ENCODE peak calls at places on chromosomes 12 and 14, in seven cellular contexts. One of them, this sample, is unnamed.

GRCh38 chr14:39265032-39265431 is 31.3 kb downstream of the MIA2 start:
- DNase-seq in keratinocyte: no peak
- DNase-seq in PC-3: peak
- DNase-seq in foreskin fibroblast: peak
- DNase-seq in upper lobe of right lung: no peak
- DNase-seq in lower leg skin: no peak
- DNase-seq in A549: peak
- DNase-seq in this sample: no peak

GRCh38 chr14:35122696-35123387 is 490 bp downstream of the PRORP start:
- DNase-seq in upper lobe of right lung: no peak
- DNase-seq in PC-3: peak
- DNase-seq in foreskin fibroblast: peak
- DNase-seq in lower leg skin: no peak
- DNase-seq in keratinocyte: peak
- DNase-seq in A549: no peak
- DNase-seq in this sample: peak

GRCh38 chr12:123966596-123966995 is 6.0 kb downstream of the CCDC92 start:
- DNase-seq in foreskin fibroblast: peak
- DNase-seq in PC-3: no peak
- DNase-seq in keratinocyte: no peak
- DNase-seq in lower leg skin: no peak
- DNase-seq in upper lobe of right lung: no peak
- DNase-seq in A549: no peak
- DNase-seq in this sample: no peak

GRCh38 chr12:20004951-20005350 is 363.4 kb upstream of the PDE3A start:
- DNase-seq in upper lobe of right lung: no peak
- DNase-seq in foreskin fibroblast: no peak
- DNase-seq in PC-3: no peak
- DNase-seq in lower leg skin: no peak
- DNase-seq in A549: no peak
- DNase-seq in keratinocyte: no peak
- DNase-seq in this sample: no peak

GRCh38 chr12:132160671-132161045 is 16.4 kb downstream of the NOC4L start:
- DNase-seq in A549: no peak
- DNase-seq in PC-3: no peak
- DNase-seq in lower leg skin: no peak
- DNase-seq in keratinocyte: no peak
- DNase-seq in upper lobe of right lung: peak
- DNase-seq in foreskin fibroblast: no peak
- DNase-seq in this sample: no peak

GRCh38 chr14:54127526-54127925 is 170.9 kb upstream of the BMP4 start:
- DNase-seq in foreskin fibroblast: no peak
- DNase-seq in lower leg skin: no peak
- DNase-seq in keratinocyte: no peak
- DNase-seq in upper lobe of right lung: no peak
- DNase-seq in PC-3: peak
- DNase-seq in A549: no peak
- DNase-seq in this sample: no peak

GRCh38 chr12:74903522-74903921 is 306.1 kb downstream of the KCNC2 start:
- DNase-seq in keratinocyte: peak
- DNase-seq in A549: peak
- DNase-seq in lower leg skin: no peak
- DNase-seq in foreskin fibroblast: no peak
- DNase-seq in upper lobe of right lung: no peak
- DNase-seq in PC-3: peak
- DNase-seq in this sample: no peak

GRCh38 chr12:78455991-78456390 is 408.6 kb upstream of the SYT1 start:
- DNase-seq in lower leg skin: no peak
- DNase-seq in upper lobe of right lung: no peak
- DNase-seq in foreskin fibroblast: no peak
- DNase-seq in A549: no peak
- DNase-seq in PC-3: no peak
- DNase-seq in keratinocyte: no peak
- DNase-seq in this sample: no peak

DNA sequence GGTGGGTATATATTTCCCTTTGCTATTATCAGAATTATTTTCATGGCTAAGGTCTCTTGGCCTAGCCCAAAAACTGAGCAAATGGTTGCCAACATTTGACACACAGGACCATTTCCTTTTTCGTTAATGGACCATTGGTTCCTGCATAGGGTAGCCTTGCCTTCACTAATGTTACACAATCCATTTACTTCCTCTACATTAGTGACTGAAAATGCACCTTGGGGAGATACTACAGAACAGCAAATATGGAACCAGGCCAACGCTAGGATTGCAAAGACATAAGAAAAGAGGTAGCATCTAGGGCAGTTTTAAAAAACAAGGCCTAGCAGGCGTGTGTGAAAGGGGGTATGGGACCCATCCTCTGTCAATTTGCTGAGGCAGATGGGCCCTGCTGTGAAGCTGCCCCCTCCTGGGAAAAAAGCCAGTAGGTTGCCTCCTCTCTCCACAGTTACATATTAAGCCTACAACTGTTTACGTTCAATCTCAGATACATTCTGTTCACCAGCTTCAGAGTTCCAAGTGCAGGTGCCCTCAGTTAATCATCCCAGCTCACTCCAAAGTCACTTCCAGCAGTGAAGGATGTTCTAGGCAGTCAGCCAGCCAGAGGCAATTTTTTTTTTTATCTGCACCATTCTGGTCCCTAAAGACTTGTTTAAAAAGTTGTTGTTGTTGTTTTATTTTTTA is 15.0 kb downstream of the AQP6 start:
- DNase-seq in A549: no peak
- DNase-seq in PC-3: no peak
- DNase-seq in foreskin fibroblast: no peak
- DNase-seq in keratinocyte: no peak
- DNase-seq in upper lobe of right lung: no peak
- DNase-seq in lower leg skin: no peak
- DNase-seq in this sample: no peak
- TF ChIP-seq CTCF in A549: no peak
- TF ChIP-seq CTCF in PC-3: no peak
- TF ChIP-seq CTCF in foreskin fibroblast: no peak
- TF ChIP-seq CTCF in keratinocyte: no peak
- TF ChIP-seq CTCF in upper lobe of right lung: no peak
- TF ChIP-seq CTCF in lower leg skin: no peak
- TF ChIP-seq CTCF in this sample: no peak

GRCh38 chr12:118050972-118051910 is 9.7 kb downstream of the WSB2 start:
- DNase-seq in upper lobe of right lung: no peak
- DNase-seq in lower leg skin: no peak
- DNase-seq in keratinocyte: no peak
- DNase-seq in foreskin fibroblast: no peak
- DNase-seq in PC-3: no peak
- DNase-seq in A549: no peak
- DNase-seq in this sample: no peak

GRCh38 chr12:118055865-118056773 is 4.9 kb downstream of the WSB2 start:
- DNase-seq in upper lobe of right lung: no peak
- DNase-seq in lower leg skin: no peak
- DNase-seq in A549: peak
- DNase-seq in foreskin fibroblast: no peak
- DNase-seq in keratinocyte: no peak
- DNase-seq in PC-3: peak
- DNase-seq in this sample: no peak

GRCh38 chr12:118055144-118055557 is 5.8 kb downstream of the WSB2 start:
- DNase-seq in A549: peak
- DNase-seq in keratinocyte: no peak
- DNase-seq in PC-3: peak
- DNase-seq in lower leg skin: no peak
- DNase-seq in foreskin fibroblast: no peak
- DNase-seq in upper lobe of right lung: no peak
- DNase-seq in this sample: peak

GRCh38 chr12:118053071-118053985 is 7.7 kb downstream of the WSB2 start:
- DNase-seq in upper lobe of right lung: no peak
- DNase-seq in lower leg skin: no peak
- DNase-seq in A549: no peak
- DNase-seq in PC-3: peak
- DNase-seq in keratinocyte: no peak
- DNase-seq in foreskin fibroblast: peak
- DNase-seq in this sample: no peak

DNA sequence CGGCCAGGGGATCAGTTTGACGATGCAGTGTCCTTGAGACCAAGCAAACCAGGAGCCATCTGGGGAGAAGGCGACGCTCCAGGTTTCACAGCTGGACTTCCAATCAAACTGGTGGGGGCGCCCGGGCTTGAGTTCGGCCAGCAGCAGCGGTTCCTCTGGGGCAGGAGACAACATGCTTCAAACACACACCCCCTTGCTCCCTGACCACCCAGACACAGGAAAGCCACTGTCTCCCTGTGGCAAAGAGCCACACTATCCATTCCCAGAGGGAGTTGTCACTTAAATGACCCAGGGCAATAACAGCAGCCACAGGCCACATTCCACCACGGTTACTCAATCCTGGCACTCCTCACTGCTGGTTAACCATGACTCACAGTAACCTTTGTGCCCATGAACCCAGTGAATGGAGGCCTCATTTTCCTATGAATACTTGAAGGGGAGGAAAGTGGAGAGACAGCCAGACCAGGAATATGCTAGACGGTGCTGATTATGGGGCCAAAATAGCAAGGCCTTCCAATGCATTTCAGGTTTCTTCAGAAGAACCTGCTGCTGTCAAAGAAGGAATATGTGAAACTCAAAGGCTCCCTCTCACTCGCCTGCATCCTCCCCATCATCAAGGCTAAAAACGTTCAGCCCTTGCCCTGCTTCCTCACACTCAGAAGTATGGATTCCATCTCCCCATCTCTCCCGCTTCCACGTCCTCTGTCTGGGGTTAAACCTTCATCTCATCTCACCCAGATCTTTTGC is 8.5 kb downstream of the WSB2 start:
- DNase-seq in A549: peak
- DNase-seq in foreskin fibroblast: peak
- DNase-seq in PC-3: peak
- DNase-seq in keratinocyte: peak
- DNase-seq in lower leg skin: peak
- DNase-seq in upper lobe of right lung: peak
- DNase-seq in this sample: peak
- H3K4me3 ChIP-seq in A549: peak
- H3K4me3 ChIP-seq in foreskin fibroblast: no peak
- H3K4me3 ChIP-seq in PC-3: peak
- H3K4me3 ChIP-seq in keratinocyte: peak
- H3K4me3 ChIP-seq in lower leg skin: no peak
- H3K4me3 ChIP-seq in upper lobe of right lung: no peak
- H3K4me3 ChIP-seq in this sample: no peak

GRCh38 chr14:61491876-61492440 is 170.6 kb downstream of the PRKCH start:
- DNase-seq in upper lobe of right lung: no peak
- DNase-seq in A549: no peak
- DNase-seq in keratinocyte: no peak
- DNase-seq in PC-3: no peak
- DNase-seq in foreskin fibroblast: no peak
- DNase-seq in lower leg skin: no peak
- DNase-seq in this sample: peak

GRCh38 chr14:61491224-61491623 is 169.8 kb downstream of the PRKCH start:
- DNase-seq in upper lobe of right lung: no peak
- DNase-seq in keratinocyte: no peak
- DNase-seq in lower leg skin: no peak
- DNase-seq in foreskin fibroblast: no peak
- DNase-seq in PC-3: peak
- DNase-seq in A549: peak
- DNase-seq in this sample: no peak

GRCh38 chr14:61493996-61494395 is 172.6 kb downstream of the PRKCH start:
- DNase-seq in foreskin fibroblast: no peak
- DNase-seq in A549: no peak
- DNase-seq in upper lobe of right lung: no peak
- DNase-seq in lower leg skin: no peak
- DNase-seq in keratinocyte: no peak
- DNase-seq in PC-3: no peak
- DNase-seq in this sample: no peak

GRCh38 chr14:61493239-61493638 is 171.9 kb downstream of the PRKCH start:
- DNase-seq in A549: peak
- DNase-seq in PC-3: peak
- DNase-seq in upper lobe of right lung: no peak
- DNase-seq in keratinocyte: no peak
- DNase-seq in foreskin fibroblast: peak
- DNase-seq in lower leg skin: no peak
- DNase-seq in this sample: peak

DNA sequence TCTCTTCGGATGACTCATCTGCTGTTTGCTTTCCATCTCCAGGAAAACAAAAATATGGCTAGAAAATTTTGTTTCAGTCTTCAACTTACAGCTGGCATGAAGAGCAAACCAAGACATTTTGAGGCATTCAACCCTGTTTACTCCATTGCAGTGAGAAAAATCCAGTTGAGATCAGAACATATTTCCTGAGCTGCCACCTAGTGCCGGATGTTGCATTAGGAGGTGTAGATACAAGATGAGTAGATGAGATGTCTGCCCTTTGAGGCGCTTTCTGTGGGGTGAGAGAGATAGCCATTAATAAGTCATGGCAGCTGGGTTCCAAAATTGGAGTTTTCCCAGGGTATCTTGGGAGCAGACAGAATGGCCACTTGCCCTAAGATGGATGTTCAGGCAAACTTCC is 171.1 kb downstream of the PRKCH start:
- DNase-seq in lower leg skin: no peak
- DNase-seq in keratinocyte: no peak
- DNase-seq in upper lobe of right lung: no peak
- DNase-seq in foreskin fibroblast: no peak
- DNase-seq in PC-3: peak
- DNase-seq in A549: no peak
- DNase-seq in this sample: no peak
- TF ChIP-seq CTCF in lower leg skin: no peak
- TF ChIP-seq CTCF in keratinocyte: no peak
- TF ChIP-seq CTCF in upper lobe of right lung: no peak
- TF ChIP-seq CTCF in foreskin fibroblast: no peak
- TF ChIP-seq CTCF in PC-3: peak
- TF ChIP-seq CTCF in A549: no peak
- TF ChIP-seq CTCF in this sample: peak

GRCh38 chr12:71867131-71867530 is 27.6 kb downstream of the TBC1D15 start:
- DNase-seq in A549: no peak
- DNase-seq in keratinocyte: no peak
- DNase-seq in PC-3: no peak
- DNase-seq in upper lobe of right lung: no peak
- DNase-seq in foreskin fibroblast: no peak
- DNase-seq in lower leg skin: no peak
- DNase-seq in this sample: no peak

GRCh38 chr12:71865166-71865713 is 25.7 kb downstream of the TBC1D15 start:
- DNase-seq in keratinocyte: peak
- DNase-seq in upper lobe of right lung: no peak
- DNase-seq in PC-3: peak
- DNase-seq in A549: peak
- DNase-seq in foreskin fibroblast: peak
- DNase-seq in lower leg skin: no peak
- DNase-seq in this sample: peak

GRCh38 chr12:71871116-71871515 is 31.6 kb downstream of the TBC1D15 start:
- DNase-seq in upper lobe of right lung: no peak
- DNase-seq in lower leg skin: no peak
- DNase-seq in PC-3: peak
- DNase-seq in foreskin fibroblast: peak
- DNase-seq in A549: no peak
- DNase-seq in keratinocyte: no peak
- DNase-seq in this sample: no peak

GRCh38 chr12:71870409-71870808 is 30.9 kb downstream of the TBC1D15 start:
- DNase-seq in keratinocyte: no peak
- DNase-seq in A549: no peak
- DNase-seq in PC-3: no peak
- DNase-seq in foreskin fibroblast: no peak
- DNase-seq in upper lobe of right lung: no peak
- DNase-seq in lower leg skin: no peak
- DNase-seq in this sample: no peak

DNA sequence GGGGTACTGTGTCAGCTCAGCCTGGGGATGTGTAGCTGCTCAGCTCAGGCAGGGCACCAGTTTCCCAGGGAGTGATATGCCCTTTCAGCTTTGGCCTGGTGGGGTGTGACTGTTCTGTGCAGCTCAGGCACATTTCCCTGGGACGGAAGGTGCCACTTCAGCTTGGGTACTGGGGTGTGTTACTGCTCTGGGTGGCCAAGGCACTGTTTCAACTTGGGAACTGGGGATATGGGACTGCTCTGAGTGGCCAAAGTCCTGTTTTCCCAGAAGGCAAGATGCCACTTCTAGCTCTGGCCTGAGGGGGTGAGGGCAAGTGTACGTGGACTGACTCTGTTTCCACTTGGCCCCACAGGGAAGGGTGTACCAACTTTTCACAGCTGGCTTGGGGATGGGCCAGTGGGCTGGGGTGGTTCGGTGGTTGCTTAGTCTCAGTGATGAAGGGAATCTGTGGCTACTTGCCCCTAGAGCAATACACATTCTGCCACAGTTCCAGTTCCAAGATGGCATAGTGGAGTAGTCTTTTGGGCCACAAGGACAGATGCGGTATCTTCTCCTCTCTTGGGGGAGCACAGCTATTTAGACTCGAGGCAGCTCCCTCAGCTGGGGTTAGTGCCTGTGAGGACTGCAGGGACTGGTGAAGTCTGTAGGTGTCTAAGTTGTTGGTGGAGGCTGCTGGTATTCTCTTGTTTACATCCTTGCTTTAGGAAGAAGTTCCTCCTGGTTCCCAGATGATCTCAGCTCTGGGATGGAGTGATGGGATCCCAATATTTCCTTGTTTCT is 26.4 kb downstream of the TBC1D15 start:
- DNase-seq in lower leg skin: no peak
- DNase-seq in upper lobe of right lung: no peak
- DNase-seq in PC-3: no peak
- DNase-seq in keratinocyte: no peak
- DNase-seq in A549: no peak
- DNase-seq in foreskin fibroblast: no peak
- DNase-seq in this sample: no peak
- H3K4me3 ChIP-seq in lower leg skin: no peak
- H3K4me3 ChIP-seq in upper lobe of right lung: no peak
- H3K4me3 ChIP-seq in PC-3: no peak
- H3K4me3 ChIP-seq in keratinocyte: no peak
- H3K4me3 ChIP-seq in A549: no peak
- H3K4me3 ChIP-seq in foreskin fibroblast: no peak
- H3K4me3 ChIP-seq in this sample: no peak